ENCODE peak calls at places on chromosomes 1 and 21, in ten cellular contexts. H is brain microvascular endothelial cell, D is lower lobe of right lung, K is colonic mucosa, L is esophagus squamous epithelium, V is pancreas, U is prostate gland, X is body of pancreas, J is tibial artery, Z is transverse colon. A is an unnamed sample. For H3K36me3, the result is how much of the 10 kb centered on the place peaks cover.

GRCh38 chr21:32096411-32096810 is 182.4 kb downstream of the MIS18A start:
- DNase-seq in H (no peak), D (no peak), K (no peak), L (no peak), V (no peak), U (no peak), X (no peak), J (no peak), Z (no peak), A (peak)

GRCh38 chr1:245825128-245825901 is 670.5 kb downstream of the KIF26B start:
- DNase-seq in H (no peak), D (no peak), K (no peak), L (no peak), V (no peak), U (no peak), X (no peak), J (no peak), Z (no peak), A (no peak)

GRCh38 chr1:112267929-112268328 is 128.1 kb upstream of the CTTNBP2NL start:
- DNase-seq in H (no peak), D (no peak), K (peak), L (no peak), V (peak), U (no peak), X (peak), J (peak), Z (peak), A (no peak)

GRCh38 chr1:221858758-221859157 is 116.9 kb upstream of the DUSP10 start:
- DNase-seq in H (peak), D (no peak), K (no peak), L (no peak), V (no peak), U (no peak), X (no peak), J (no peak), Z (no peak), A (no peak)

GRCh38 chr1:201396859-201397464 is 2.2 kb downstream of the LAD1 start:
- DNase-seq in H (no peak), D (peak), K (peak), L (no peak), V (peak), U (peak), X (peak), J (no peak), Z (peak), A (no peak)

GRCh38 chr1:55735110-55735509 is 519.9 kb upstream of the USP24 start:
- DNase-seq in H (no peak), D (no peak), K (no peak), L (no peak), V (no peak), U (no peak), X (no peak), J (no peak), Z (no peak), A (no peak)

GRCh38 chr1:208006258-208006920 is 95.5 kb upstream of the CD34 start:
- DNase-seq in H (no peak), D (no peak), K (no peak), L (no peak), V (no peak), U (no peak), X (no peak), J (no peak), Z (no peak), A (no peak)

GRCh38 chr1:210586785-210587184 is 258.1 kb downstream of the HHAT start:
- DNase-seq in H (no peak), D (no peak), K (no peak), L (no peak), V (no peak), U (no peak), X (no peak), J (no peak), Z (no peak), A (no peak)

GRCh38 chr1:88029142-88029541 is 654.9 kb upstream of the PKN2 start:
- DNase-seq in H (no peak), D (no peak), K (no peak), L (no peak), V (no peak), U (no peak), X (no peak), J (no peak), Z (peak), A (no peak)

GRCh38 chr1:197868751-197869501 is 33.5 kb upstream of the C1orf53 start:
- DNase-seq in H (peak), D (no peak), K (peak), L (no peak), V (no peak), U (peak), X (peak), J (no peak), Z (peak), A (peak)

GRCh38 chr1:170967042-170967910 is 31.9 kb downstream of the MROH9 start:
- DNase-seq in H (peak), D (no peak), K (no peak), L (no peak), V (no peak), U (peak), X (peak), J (no peak), Z (no peak), A (no peak)

GRCh38 chr1:82318265-82318664 is 517.5 kb downstream of the ADGRL2 start:
- DNase-seq in H (no peak), D (no peak), K (no peak), L (no peak), V (no peak), U (no peak), X (no peak), J (no peak), Z (no peak), A (no peak)

GRCh38 chr1:170619167-170620030 is 44.5 kb upstream of the PRRX1 start:
- DNase-seq in H (peak), D (no peak), K (no peak), L (no peak), V (peak), U (no peak), X (no peak), J (no peak), Z (no peak), A (no peak)

GRCh38 chr1:2163205-2163604 is 31.4 kb downstream of the FAAP20 start:
- DNase-seq in H (no peak), D (no peak), K (no peak), L (no peak), V (no peak), U (no peak), X (no peak), J (no peak), Z (no peak), A (no peak)

GRCh38 chr1:235635938-235636663 is 13.5 kb downstream of the GNG4 start:
- DNase-seq in H (no peak), D (no peak), K (peak), L (no peak), V (no peak), U (peak), X (no peak), J (no peak), Z (peak), A (no peak)

GRCh38 chr1:74611887-74612286 is 61.7 kb downstream of the ERICH3 start:
- DNase-seq in H (no peak), D (no peak), K (no peak), L (no peak), V (no peak), U (no peak), X (no peak), J (no peak), Z (no peak), A (no peak)

GRCh38 chr1:155124503-155125463 is 2.9 kb upstream of the EFNA1 start:
- DNase-seq in H (peak), D (peak), K (peak), L (no peak), V (no peak), U (no peak), X (no peak), J (no peak), Z (peak), A (no peak)

GRCh38 chr1:8813991-8814390 is 3.4 kb downstream of the RERE start:
- DNase-seq in H (no peak), D (no peak), K (no peak), L (no peak), V (no peak), U (no peak), X (no peak), J (no peak), Z (no peak), A (no peak)

GRCh38 chr1:55309786-55310516 is 94.8 kb upstream of the USP24 start:
- DNase-seq in H (no peak), D (no peak), K (no peak), L (no peak), V (no peak), U (no peak), X (no peak), J (no peak), Z (no peak), A (no peak)

GRCh38 chr1:77585610-77586314 is 96.7 kb downstream of the ZZZ3 start:
- DNase-seq in H (no peak), D (no peak), K (no peak), L (no peak), V (no peak), U (no peak), X (no peak), J (no peak), Z (no peak), A (no peak)

GRCh38 chr1:85572574-85572973 is 8.0 kb upstream of the CCN1 start:
- DNase-seq in H (no peak), D (no peak), K (no peak), L (no peak), V (no peak), U (no peak), X (no peak), J (no peak), Z (no peak), A (no peak)

GRCh38 chr1:220926146-220926545 is 46.9 kb downstream of the HLX start:
- DNase-seq in H (no peak), D (no peak), K (no peak), L (no peak), V (no peak), U (no peak), X (no peak), J (no peak), Z (no peak), A (no peak)

GRCh38 chr1:218224101-218224500 is 61.0 kb upstream of the RRP15 start:
- DNase-seq in H (no peak), D (no peak), K (no peak), L (no peak), V (no peak), U (no peak), X (no peak), J (no peak), Z (no peak), A (no peak)

GRCh38 chr1:41880261-41880660 is 38.5 kb downstream of the HIVEP3 start:
- DNase-seq in H (peak), D (no peak), K (no peak), L (no peak), V (no peak), U (no peak), X (no peak), J (no peak), Z (no peak), A (no peak)

GRCh38 chr1:1758692-1759455 is 19.4 kb downstream of the NADK start:
- DNase-seq in H (no peak), D (peak), K (peak), L (no peak), V (peak), U (peak), X (peak), J (no peak), Z (peak), A (no peak)

GRCh38 chr1:17259233-17259873 is 10.5 kb downstream of the PADI3 start:
- DNase-seq in H (peak), D (no peak), K (no peak), L (no peak), V (no peak), U (no peak), X (no peak), J (no peak), Z (no peak), A (no peak)

GRCh38 chr1:75521658-75522057 is 89.3 kb downstream of the SLC44A5 start:
- DNase-seq in H (no peak), D (no peak), K (no peak), L (no peak), V (no peak), U (no peak), X (no peak), J (no peak), Z (no peak), A (no peak)

GRCh38 chr1:210407207-210407886 is 78.6 kb downstream of the HHAT start:
- DNase-seq in H (peak), D (peak), K (peak), L (no peak), V (peak), U (peak), X (peak), J (peak), Z (peak), A (peak)

GRCh38 chr21:32993894-32994293 is 31.8 kb upstream of the OLIG2 start:
- DNase-seq in H (no peak), D (no peak), K (no peak), L (no peak), V (no peak), U (no peak), X (no peak), J (no peak), Z (no peak), A (no peak)

GRCh38 chr21:43341349-43342163 is 85.4 kb downstream of the SIK1 start:
- DNase-seq in H (peak), D (no peak), K (no peak), L (no peak), V (peak), U (no peak), X (no peak), J (no peak), Z (no peak), A (no peak)

GRCh38 chr1:207619833-207620572 is 24.9 kb upstream of the CR1L start:
- DNase-seq in H (peak), D (no peak), K (no peak), L (no peak), V (no peak), U (no peak), X (no peak), J (no peak), Z (no peak), A (peak)

DNA sequence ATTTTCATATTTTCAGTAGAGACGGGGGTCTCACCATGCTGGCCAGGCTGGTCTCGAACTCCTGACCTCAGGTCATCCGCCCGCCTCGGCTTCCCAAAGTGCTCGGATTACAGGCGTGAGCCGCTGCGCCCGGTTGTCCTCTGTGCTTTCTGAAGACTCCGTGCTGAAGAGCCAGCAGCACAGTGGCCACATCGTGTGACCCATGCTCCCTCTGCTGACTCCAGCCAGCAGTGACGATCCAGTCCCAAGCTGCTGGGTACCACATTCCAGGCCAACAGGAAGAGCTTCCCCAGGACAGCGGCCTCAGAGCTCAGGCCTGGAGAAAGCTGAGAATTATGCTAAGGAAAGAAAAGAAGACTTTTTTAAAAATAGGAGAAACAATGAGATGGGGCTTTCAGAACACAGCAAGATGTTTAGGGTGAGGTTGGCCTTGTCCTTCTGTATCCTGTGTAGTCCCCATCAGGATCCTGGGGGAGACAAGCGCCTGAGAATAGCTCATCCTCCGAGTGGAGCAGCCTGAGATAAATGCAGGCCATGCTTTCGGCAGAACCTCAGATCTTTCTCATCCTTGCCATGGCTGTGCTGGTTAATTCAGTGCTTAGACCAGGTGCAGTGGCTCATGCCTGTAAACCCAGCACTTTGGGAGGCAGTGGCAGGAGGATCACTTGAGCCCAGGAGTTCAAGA is 207.1 kb downstream of the SLC35F3 start:
- DNase-seq in H (peak), D (peak), K (no peak), L (no peak), V (no peak), U (peak), X (peak), J (no peak), Z (no peak), A (peak)
- TF ChIP-seq CTCF in H (peak), D (no peak), K (no peak), L (no peak), V (no peak), U (no peak), X (no peak), J (no peak), Z (no peak), A (peak)

GRCh38 chr1:23793861-23794731 is 3.2 kb downstream of the LYPLA2 start:
- DNase-seq in H (no peak), D (no peak), K (no peak), L (no peak), V (no peak), U (no peak), X (no peak), J (no peak), Z (no peak), A (no peak)

GRCh38 chr1:23791434-23792047 is 596 bp downstream of the LYPLA2 start:
- DNase-seq in H (no peak), D (peak), K (peak), L (no peak), V (peak), U (no peak), X (peak), J (no peak), Z (peak), A (no peak)

GRCh38 chr1:23792151-23792945 is 1.4 kb downstream of the LYPLA2 start:
- DNase-seq in H (no peak), D (peak), K (no peak), L (no peak), V (no peak), U (no peak), X (no peak), J (no peak), Z (no peak), A (no peak)

GRCh38 chr1:23790696-23791433 is at the start of gene LYPLA2:
- DNase-seq in H (peak), D (peak), K (peak), L (peak), V (peak), U (peak), X (peak), J (peak), Z (peak), A (peak)

DNA sequence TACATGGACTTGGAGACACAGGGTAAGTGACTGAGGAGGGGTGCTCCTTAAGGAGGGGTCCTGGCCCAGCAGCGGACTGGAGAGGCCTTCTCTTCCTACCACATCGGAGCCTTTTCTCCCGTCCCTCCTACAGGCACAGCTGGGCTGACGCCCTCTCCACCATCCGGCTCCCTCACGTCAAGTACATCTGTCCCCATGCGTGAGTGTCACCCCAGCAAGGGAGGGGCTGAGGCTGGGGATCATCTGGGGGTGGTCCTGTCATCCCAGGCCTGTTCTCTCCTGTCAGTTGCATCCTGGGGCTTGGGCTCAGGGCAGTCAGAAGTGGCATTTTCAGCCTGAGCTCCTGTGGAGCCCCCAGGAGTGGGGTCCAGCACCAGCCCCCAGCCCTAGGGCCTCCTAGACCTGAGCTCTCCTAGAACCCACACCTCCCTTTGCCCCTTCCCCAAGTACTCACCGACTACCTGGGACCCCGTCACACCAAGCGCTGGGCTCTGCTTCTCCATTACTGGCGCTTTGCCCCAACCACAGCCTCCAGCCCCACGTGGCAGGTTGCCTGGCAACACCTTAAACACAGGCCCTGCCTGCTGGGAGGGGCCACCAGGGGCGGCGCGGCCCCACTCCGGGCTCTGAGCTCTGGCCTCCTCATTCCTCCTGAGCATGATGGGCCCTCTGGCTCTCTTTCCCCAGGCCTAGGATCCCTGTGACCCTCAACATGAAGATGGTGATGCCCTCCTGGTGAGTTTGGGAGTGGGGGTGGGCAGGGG is 2.3 kb downstream of the LYPLA2 start:
- DNase-seq in H (no peak), D (peak), K (peak), L (no peak), V (peak), U (peak), X (peak), J (no peak), Z (peak), A (peak)
- H3K36me3 ChIP-seq in H (under half), D (half or more), K (under half), L (under half), V (under half), U (under half), X (under half), J (half or more), Z (under half), A (under half)

GRCh38 chr1:19957779-19958178 is 21.6 kb downstream of the PLA2G2A start:
- DNase-seq in H (no peak), D (no peak), K (no peak), L (no peak), V (no peak), U (no peak), X (no peak), J (no peak), Z (no peak), A (no peak)
- TF ChIP-seq CTCF in H (peak), D (no peak), K (no peak), L (no peak), V (no peak), U (no peak), X (no peak), J (no peak), Z (no peak), A (no peak)

GRCh38 chr1:186337554-186337953 is 37.5 kb downstream of the TPR start:
- DNase-seq in H (no peak), D (no peak), K (no peak), L (no peak), V (no peak), U (no peak), X (no peak), J (no peak), Z (no peak), A (no peak)
- H3K36me3 ChIP-seq in H (half or more), D (half or more), K (under half), L (under half), V (half or more), U (under half), X (under half), J (half or more), Z (half or more), A (half or more)

GRCh38 chr1:14983277-14983676 is 170.3 kb upstream of the TMEM51 start:
- DNase-seq in H (no peak), D (no peak), K (no peak), L (no peak), V (no peak), U (no peak), X (no peak), J (no peak), Z (no peak), A (no peak)
- TF ChIP-seq CTCF in H (peak), D (peak), K (no peak), L (no peak), V (no peak), U (no peak), X (no peak), J (no peak), Z (no peak), A (no peak)

GRCh38 chr1:156212130-156212529 is 677 bp upstream of the PMF1 start:
- DNase-seq in H (no peak), D (no peak), K (no peak), L (no peak), V (no peak), U (no peak), X (no peak), J (no peak), Z (no peak), A (no peak)
- H3K36me3 ChIP-seq in H (under half), D (half or more), K (under half), L (under half), V (under half), U (under half), X (under half), J (under half), Z (under half), A (under half)

GRCh38 chr1:192735298-192735697 is 73.5 kb upstream of the RGS2 start:
- DNase-seq in H (no peak), D (no peak), K (no peak), L (no peak), V (no peak), U (no peak), X (no peak), J (no peak), Z (no peak), A (no peak)

GRCh38 chr1:192730206-192730605 is 78.6 kb upstream of the RGS2 start:
- DNase-seq in H (no peak), D (no peak), K (no peak), L (no peak), V (no peak), U (no peak), X (no peak), J (no peak), Z (no peak), A (no peak)

GRCh38 chr1:192729500-192729899 is 79.3 kb upstream of the RGS2 start:
- DNase-seq in H (no peak), D (no peak), K (no peak), L (no peak), V (no peak), U (no peak), X (no peak), J (no peak), Z (no peak), A (no peak)

GRCh38 chr1:192737311-192737710 is 71.5 kb upstream of the RGS2 start:
- DNase-seq in H (no peak), D (no peak), K (no peak), L (no peak), V (no peak), U (no peak), X (no peak), J (no peak), Z (no peak), A (no peak)

DNA sequence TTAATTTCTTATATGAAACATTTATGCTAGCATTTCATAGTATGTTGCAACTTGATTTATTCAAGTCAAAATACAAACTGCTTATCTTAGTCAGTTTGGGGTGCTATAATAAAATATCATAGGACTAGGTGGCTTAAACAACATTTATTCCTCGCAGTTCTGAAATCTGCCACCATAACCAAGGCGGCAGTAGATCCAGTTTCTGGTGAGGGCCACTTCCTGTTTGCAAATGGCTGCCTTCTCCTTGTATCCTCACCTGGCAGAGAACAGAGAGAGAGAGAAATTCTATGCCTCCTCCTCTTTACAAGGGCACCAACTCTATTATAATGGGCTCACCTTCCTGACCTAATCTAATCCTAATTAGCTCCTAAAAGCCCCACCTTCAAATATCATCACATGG is 76.1 kb upstream of the RGS2 start:
- DNase-seq in H (no peak), D (no peak), K (no peak), L (no peak), V (no peak), U (no peak), X (no peak), J (no peak), Z (no peak), A (peak)
- TF ChIP-seq CTCF in H (peak), D (no peak), K (no peak), L (no peak), V (no peak), U (no peak), X (no peak), J (no peak), Z (no peak), A (peak)